ENCODE peak calls at places on chromosomes 3 and 15, in four cellular contexts. M is anterior cingulate cortex, R is AG09309, A is fibroblast of lung. V is an unnamed sample.

GRCh38 chr15:65368300-65368617 is 9.5 kb downstream of the IGDCC3 start:
- DNase-seq in M (peak), R (no peak), A (no peak), V (no peak)

GRCh38 chr3:168570404-168571173 is 474.9 kb upstream of the GOLIM4 start:
- DNase-seq in M (no peak), R (no peak), A (no peak), V (no peak)

GRCh38 chr3:21447471-21448205 is 303.4 kb downstream of the ZNF385D start:
- DNase-seq in M (no peak), R (peak), A (peak), V (no peak)

GRCh38 chr3:98551754-98552153 is 20.0 kb downstream of the GPR15 start:
- DNase-seq in M (no peak), R (no peak), A (no peak), V (no peak)

GRCh38 chr3:97871788-97872187 is 50.0 kb downstream of the CRYBG3 start:
- DNase-seq in M (no peak), R (no peak), A (no peak), V (no peak)

GRCh38 chr3:153215971-153216370 is 53.9 kb downstream of the RAP2B start:
- DNase-seq in M (no peak), R (no peak), A (no peak), V (no peak)

GRCh38 chr15:27844018-27844666 is 255.0 kb downstream of the OCA2 start:
- DNase-seq in M (no peak), R (peak), A (peak), V (no peak)

GRCh38 chr15:40591310-40591845 is 2.7 kb upstream of the KNL1 start:
- DNase-seq in M (no peak), R (no peak), A (no peak), V (no peak)

V was measured in GM06990.